ENCODE peak calls at places on chromosomes 3 and 15, in seven cellular contexts. S is aorta; R is activated T-cell treated with anti-CD3 and anti-CD28 coated beads, Interleukin-2, amount 50 U/mL, for 24 hours; Z is T-helper 9 cell; P is HT-29; Q is Ammon's horn; D is neural crest cell. L is an unnamed sample.

GRCh38 chr3:169389925-169390253 is 273.6 kb downstream of the MECOM start:
- DNase-seq in S (no peak), R (no peak), Z (no peak), P (no peak), Q (no peak), D (no peak), L (no peak)

GRCh38 chr3:114035146-114035545 is 21.2 kb downstream of the CCDC191 start:
- DNase-seq in S (no peak), R (no peak), Z (no peak), P (no peak), Q (no peak), D (no peak), L (no peak)

GRCh38 chr15:91224750-91225380 is 124.8 kb downstream of the SV2B start:
- DNase-seq in S (no peak), R (no peak), Z (no peak), P (peak), Q (peak), D (peak), L (peak)

GRCh38 chr3:186307594-186307993 is 54.4 kb downstream of the DGKG start:
- DNase-seq in S (no peak), R (no peak), Z (no peak), P (peak), Q (no peak), D (peak), L (peak)

GRCh38 chr3:47522082-47522987 is 8.8 kb upstream of the ELP6 start:
- DNase-seq in S (peak), R (peak), Z (peak), P (peak), Q (peak), D (peak), L (peak)

GRCh38 chr3:181076558-181076957 is 87.0 kb upstream of the DNAJC19 start:
- DNase-seq in S (no peak), R (no peak), Z (no peak), P (no peak), Q (no peak), D (no peak), L (no peak)

GRCh38 chr3:172089250-172089649 is 49.9 kb downstream of the FNDC3B start:
- DNase-seq in S (no peak), R (no peak), Z (no peak), P (no peak), Q (no peak), D (no peak), L (no peak)

GRCh38 chr3:158452324-158452723 is 118.7 kb upstream of the MLF1 start:
- DNase-seq in S (no peak), R (no peak), Z (no peak), P (no peak), Q (no peak), D (no peak), L (peak)

GRCh38 chr3:136044980-136045745 is 79.6 kb downstream of the PPP2R3A start:
- DNase-seq in S (no peak), R (no peak), Z (no peak), P (no peak), Q (no peak), D (no peak), L (no peak)

GRCh38 chr3:189464800-189465199 is 166.4 kb upstream of the TP63 start:
- DNase-seq in S (no peak), R (no peak), Z (no peak), P (no peak), Q (no peak), D (no peak), L (no peak)

GRCh38 chr3:107985496-107985895 is 105.3 kb downstream of the CD47 start:
- DNase-seq in S (peak), R (no peak), Z (no peak), P (no peak), Q (no peak), D (no peak), L (no peak)

GRCh38 chr15:66488525-66488924 is 9.0 kb downstream of the SNAPC5 start:
- DNase-seq in S (no peak), R (no peak), Z (no peak), P (no peak), Q (no peak), D (no peak), L (no peak)

GRCh38 chr3:151011427-151011826 is 38.9 kb upstream of the CLRN1 start:
- DNase-seq in S (no peak), R (no peak), Z (no peak), P (peak), Q (no peak), D (no peak), L (no peak)